ENCODE peak calls at places on chromosomes 7 and 10, in six cellular contexts. P is midbrain; Q is BJ; Y is mucosa of gallbladder; J is activated CD4-positive, alpha-beta T cell treated with anti-CD3 and anti-CD28 coated beads for 24 hours; E is stimulated activated naive CD4-positive, alpha-beta T cell. W is an unnamed sample.

GRCh38 chr10:78913219-78914059 is 155.3 kb upstream of the ZMIZ1 start:
- DNase-seq in P (peak), Q (no peak), Y (peak), J (no peak), E (no peak), W (no peak)

GRCh38 chr10:118062798-118063238 is 16.1 kb upstream of the RAB11FIP2 start:
- DNase-seq in P (no peak), Q (no peak), Y (peak), J (no peak), E (no peak), W (no peak)

GRCh38 chr7:158572000-158572828 is 15.4 kb downstream of the PTPRN2 start:
- DNase-seq in P (no peak), Q (no peak), Y (no peak), J (no peak), E (no peak), W (peak)

GRCh38 chr7:84948632-84949031 is 238.2 kb downstream of the SEMA3D start:
- DNase-seq in P (no peak), Q (peak), Y (no peak), J (no peak), E (no peak), W (no peak)

GRCh38 chr7:90825779-90826178 is 229.7 kb downstream of the CDK14 start:
- DNase-seq in P (no peak), Q (peak), Y (no peak), J (no peak), E (no peak), W (no peak)

GRCh38 chr7:88254721-88255120 is 34.9 kb upstream of the SRI start:
- DNase-seq in P (no peak), Q (no peak), Y (no peak), J (no peak), E (no peak), W (peak)

GRCh38 chr10:107611101-107611500 is 446.6 kb upstream of the SORCS1 start:
- DNase-seq in P (no peak), Q (no peak), Y (no peak), J (no peak), E (no peak), W (no peak)

GRCh38 chr7:36264123-36264916 is 111.3 kb downstream of the EEPD1 start:
- DNase-seq in P (peak), Q (no peak), Y (no peak), J (no peak), E (no peak), W (no peak)

GRCh38 chr10:123565691-123566660 is 100.2 kb upstream of the GPR26 start:
- DNase-seq in P (no peak), Q (no peak), Y (no peak), J (no peak), E (no peak), W (no peak)

GRCh38 chr7:56009695-56010094 is 41.5 kb downstream of the PSPH start:
- DNase-seq in P (peak), Q (no peak), Y (peak), J (no peak), E (no peak), W (peak)

GRCh38 chr7:37037286-37037685 is 313.0 kb upstream of the AOAH start:
- DNase-seq in P (no peak), Q (no peak), Y (no peak), J (no peak), E (no peak), W (no peak)

GRCh38 chr10:73625004-73625883 is 16.0 kb downstream of the MYOZ1 start:
- DNase-seq in P (peak), Q (no peak), Y (no peak), J (no peak), E (no peak), W (peak)

GRCh38 chr7:151058766-151059361 is 525 bp upstream of the SLC4A2 start:
- DNase-seq in P (peak), Q (no peak), Y (no peak), J (no peak), E (no peak), W (no peak)

GRCh38 chr7:129713544-129713943 is 102.0 kb downstream of the NRF1 start:
- DNase-seq in P (no peak), Q (no peak), Y (no peak), J (no peak), E (no peak), W (no peak)

GRCh38 chr10:48439581-48440041 is 133.1 kb downstream of the MAPK8 start:
- DNase-seq in P (no peak), Q (no peak), Y (peak), J (no peak), E (no peak), W (no peak)

GRCh38 chr10:90857635-90858488 is at the start of gene HTR7:
- DNase-seq in P (peak), Q (no peak), Y (peak), J (peak), E (peak), W (peak)

W was measured in MG63.